ENCODE peak calls at places on chromosomes 6 and 20, in five cellular contexts. I is DND-41, X is LoVo, C is kidney tubule cell, G is WERI-Rb-1. Z is an unnamed sample.
A peak's percentile ranks its signal among the peaks of the same experiment; 100 is the strongest.

GRCh38 chr6:32086661-32087573 is 22.2 kb downstream of the TNXB start:
- DNase-seq in G (no peak), I (no peak), X (no peak), C (peak; percentile 85), Z (no peak)

GRCh38 chr6:108661430-108661829 is 100.7 kb downstream of the FOXO3 start:
- DNase-seq in C (peak; percentile 30), X (no peak), G (no peak), I (no peak), Z (no peak)

GRCh38 chr6:155103816-155104366 is 108.8 kb downstream of the TIAM2 start:
- DNase-seq in G (no peak), X (no peak), C (peak; percentile 82), I (no peak), Z (no peak)

GRCh38 chr6:136927313-136927712 is 5.2 kb downstream of the SLC35D3 start:
- DNase-seq in X (peak; percentile 2), I (no peak), C (peak; percentile 9), G (peak; percentile 49), Z (no peak)

GRCh38 chr20:36528176-36528874 is 13.0 kb upstream of the MYL9 start:
- DNase-seq in G (no peak), C (no peak), I (no peak), X (no peak), Z (no peak)

GRCh38 chr6:51330971-51331370 is 512.3 kb downstream of the TFAP2B start:
- DNase-seq in C (no peak), G (no peak), X (no peak), I (no peak), Z (no peak)

GRCh38 chr6:161216616-161217205 is 57.1 kb downstream of the AGPAT4 start:
- DNase-seq in C (no peak), G (no peak), I (no peak), X (no peak), Z (no peak)

GRCh38 chr6:52286798-52287432 is 2.4 kb upstream of the MCM3 start:
- DNase-seq in I (peak; percentile 82), X (peak; percentile 68), G (peak; percentile 88), C (peak; percentile 71), Z (peak; percentile 75)

GRCh38 chr6:28001351-28001750 is 44.3 kb downstream of the OR2B6 start:
- DNase-seq in X (no peak), G (no peak), I (no peak), C (no peak), Z (no peak)

GRCh38 chr6:103122766-103123601 is 1729.5 kb downstream of the GRIK2 start:
- DNase-seq in C (peak; percentile 51), I (peak; percentile 37), X (peak; percentile 46), G (peak; percentile 88), Z (peak; percentile 39)

GRCh38 chr20:41617059-41617921 is 887 bp downstream of the CHD6 start:
- DNase-seq in I (peak; percentile 76), C (peak; percentile 17), G (peak; percentile 38), X (no peak), Z (peak; percentile 42)

GRCh38 chr6:71333700-71334099 is 45.1 kb downstream of the OGFRL1 start:
- DNase-seq in X (peak; percentile 5), G (no peak), I (no peak), C (peak; percentile 93), Z (no peak)

GRCh38 chr20:20941468-20941889 is 164.7 kb downstream of the LINC00237 start:
- DNase-seq in I (no peak), C (no peak), G (no peak), X (no peak), Z (no peak)

GRCh38 chr6:151034825-151035781 is 169.6 kb downstream of the MTHFD1L start:
- DNase-seq in I (no peak), C (peak; percentile 50), X (no peak), G (no peak), Z (no peak)

GRCh38 chr6:11771473-11772048 is 7.0 kb downstream of the ADTRP start:
- DNase-seq in C (peak; percentile 30), X (no peak), G (no peak), I (no peak), Z (no peak)

GRCh38 chr6:162999575-163000285 is 272.0 kb downstream of the PACRG start:
- DNase-seq in G (no peak), X (no peak), I (no peak), C (no peak), Z (no peak)

GRCh38 chr20:61720348-61720696 is 345.4 kb downstream of the TAF4 start:
- DNase-seq in C (no peak), I (no peak), X (no peak), G (no peak), Z (no peak)

GRCh38 chr6:148997863-148998262 is 251.0 kb downstream of the UST start:
- DNase-seq in G (no peak), C (no peak), I (no peak), X (no peak), Z (no peak)

GRCh38 chr20:19048898-19049889 is 163.2 kb upstream of the SLC24A3 start:
- DNase-seq in C (no peak), G (no peak), I (no peak), X (no peak), Z (no peak)

GRCh38 chr6:155493694-155494143 is 38.1 kb upstream of the NOX3 start:
- DNase-seq in G (peak; percentile 35), I (no peak), X (peak; percentile 66), C (peak; percentile 99), Z (no peak)

GRCh38 chr6:36197739-36198221 is 1.2 kb downstream of the BRPF3 start:
- DNase-seq in I (no peak), X (no peak), C (no peak), G (no peak), Z (no peak)

GRCh38 chr6:88211446-88211845 is 45.3 kb upstream of the CNR1 start:
- DNase-seq in G (no peak), I (no peak), C (no peak), X (no peak), Z (no peak)

GRCh38 chr6:138430361-138431145 is 26.5 kb downstream of the HEBP2 start:
- DNase-seq in C (no peak), G (no peak), X (no peak), I (no peak), Z (no peak)

GRCh38 chr20:34179636-34180360 is 61.4 kb upstream of the ASIP start:
- DNase-seq in I (no peak), X (peak; percentile 49), G (no peak), C (peak; percentile 48), Z (no peak)

GRCh38 chr20:10919549-10920140 is 245.8 kb upstream of the JAG1 start:
- DNase-seq in I (no peak), C (peak; percentile 52), G (no peak), X (no peak), Z (no peak)

GRCh38 chr20:46299078-46299477 is 9.2 kb downstream of the CDH22 start:
- DNase-seq in X (no peak), C (no peak), I (no peak), G (no peak), Z (no peak)

GRCh38 chr6:51167468-51167867 is 348.8 kb downstream of the TFAP2B start:
- DNase-seq in X (no peak), G (no peak), C (no peak), I (no peak), Z (no peak)

GRCh38 chr20:63746766-63747315 is 7.3 kb downstream of the SLC2A4RG start:
- DNase-seq in C (no peak), X (no peak), I (no peak), G (no peak), Z (no peak)

GRCh38 chr20:45343867-45344721 is 4.1 kb downstream of the SDC4 start:
- DNase-seq in X (peak; percentile 62), C (peak; percentile 93), I (no peak), G (peak; percentile 73), Z (no peak)

GRCh38 chr6:26415791-26416190 is 13.7 kb downstream of the BTN3A1 start:
- DNase-seq in C (peak; percentile 26), I (no peak), X (no peak), G (no peak), Z (no peak)

Z was measured in Jurkat, Clone E6-1.